ENCODE peak calls at places on chromosomes 1 and 21, in six cellular contexts. One of them, this sample, is unnamed.

GRCh38 chr1:82110366-82111254 is 309.9 kb downstream of the ADGRL2 start:
- DNase-seq in H1: no peak
- DNase-seq in IMR-90: no peak
- DNase-seq in SK-N-SH: no peak
- DNase-seq in GM12878: no peak
- DNase-seq in A549: no peak
- DNase-seq in this sample: no peak

GRCh38 chr1:10495475-10495817 is 20.7 kb downstream of the PEX14 start:
- DNase-seq in H1: no peak
- DNase-seq in SK-N-SH: no peak
- DNase-seq in IMR-90: no peak
- DNase-seq in GM12878: no peak
- DNase-seq in A549: no peak
- DNase-seq in this sample: no peak

GRCh38 chr1:20486457-20487235 is 636 bp upstream of the CAMK2N1 start:
- DNase-seq in SK-N-SH: peak; percentile 89
- DNase-seq in A549: peak; percentile 50
- DNase-seq in GM12878: no peak
- DNase-seq in IMR-90: peak; percentile 61
- DNase-seq in H1: peak; percentile 88
- DNase-seq in this sample: peak; percentile 84

GRCh38 chr1:6475381-6476133 is 9.6 kb upstream of the TNFRSF25 start:
- DNase-seq in SK-N-SH: peak; percentile 94
- DNase-seq in H1: peak; percentile 91
- DNase-seq in IMR-90: no peak
- DNase-seq in A549: peak; percentile 73
- DNase-seq in GM12878: no peak
- DNase-seq in this sample: no peak

GRCh38 chr1:7698666-7699065 is 72.4 kb upstream of the VAMP3 start:
- DNase-seq in H1: no peak
- DNase-seq in IMR-90: no peak
- DNase-seq in A549: no peak
- DNase-seq in SK-N-SH: no peak
- DNase-seq in GM12878: no peak
- DNase-seq in this sample: no peak

GRCh38 chr1:53587252-53587992 is 128.2 kb downstream of the DMRTB1 start:
- DNase-seq in SK-N-SH: no peak
- DNase-seq in GM12878: no peak
- DNase-seq in IMR-90: no peak
- DNase-seq in H1: no peak
- DNase-seq in A549: no peak
- DNase-seq in this sample: no peak

GRCh38 chr1:8281843-8282509 is 35.9 kb upstream of the SLC45A1 start:
- DNase-seq in A549: no peak
- DNase-seq in GM12878: no peak
- DNase-seq in IMR-90: peak; percentile 16
- DNase-seq in SK-N-SH: no peak
- DNase-seq in H1: no peak
- DNase-seq in this sample: peak; percentile 51

GRCh38 chr1:204958325-204959307 is 84.4 kb upstream of the CNTN2 start:
- DNase-seq in GM12878: no peak
- DNase-seq in SK-N-SH: no peak
- DNase-seq in H1: no peak
- DNase-seq in IMR-90: no peak
- DNase-seq in A549: no peak
- DNase-seq in this sample: no peak

GRCh38 chr1:147545133-147545532 is 3.8 kb downstream of the BCL9 start:
- DNase-seq in SK-N-SH: no peak
- DNase-seq in IMR-90: peak; percentile 63
- DNase-seq in GM12878: peak; percentile 24
- DNase-seq in A549: no peak
- DNase-seq in H1: peak; percentile 52
- DNase-seq in this sample: no peak

GRCh38 chr1:212288614-212289013 is 3.4 kb downstream of the PPP2R5A start:
- DNase-seq in SK-N-SH: no peak
- DNase-seq in GM12878: no peak
- DNase-seq in H1: no peak
- DNase-seq in A549: no peak
- DNase-seq in IMR-90: peak; percentile 79
- DNase-seq in this sample: no peak

GRCh38 chr1:77605246-77606026 is 77.0 kb downstream of the ZZZ3 start:
- DNase-seq in A549: no peak
- DNase-seq in GM12878: no peak
- DNase-seq in SK-N-SH: no peak
- DNase-seq in H1: no peak
- DNase-seq in IMR-90: peak; percentile 38
- DNase-seq in this sample: no peak
- TF ChIP-seq RFX5 in A549: no peak
- TF ChIP-seq RFX5 in GM12878: no peak
- TF ChIP-seq RFX5 in SK-N-SH: no peak
- TF ChIP-seq RFX5 in H1: no peak
- TF ChIP-seq RFX5 in IMR-90: no peak
- TF ChIP-seq RFX5 in this sample: no peak

GRCh38 chr21:41068411-41069304 is 99.3 kb upstream of the BACE2 start:
- DNase-seq in IMR-90: peak; percentile 23
- DNase-seq in H1: peak; percentile 96
- DNase-seq in GM12878: no peak
- DNase-seq in A549: peak; percentile 36
- DNase-seq in SK-N-SH: peak; percentile 87
- DNase-seq in this sample: peak; percentile 50
- H3K4me2 ChIP-seq in IMR-90: no peak overlapping the region
- H3K4me2 ChIP-seq in H1: no peak overlapping the region
- H3K4me2 ChIP-seq in GM12878: no peak overlapping the region
- H3K4me2 ChIP-seq in A549: peak overlapping the region; percentile 74
- H3K4me2 ChIP-seq in SK-N-SH: no peak overlapping the region
- H3K4me2 ChIP-seq in this sample: no peak overlapping the region

DNA sequence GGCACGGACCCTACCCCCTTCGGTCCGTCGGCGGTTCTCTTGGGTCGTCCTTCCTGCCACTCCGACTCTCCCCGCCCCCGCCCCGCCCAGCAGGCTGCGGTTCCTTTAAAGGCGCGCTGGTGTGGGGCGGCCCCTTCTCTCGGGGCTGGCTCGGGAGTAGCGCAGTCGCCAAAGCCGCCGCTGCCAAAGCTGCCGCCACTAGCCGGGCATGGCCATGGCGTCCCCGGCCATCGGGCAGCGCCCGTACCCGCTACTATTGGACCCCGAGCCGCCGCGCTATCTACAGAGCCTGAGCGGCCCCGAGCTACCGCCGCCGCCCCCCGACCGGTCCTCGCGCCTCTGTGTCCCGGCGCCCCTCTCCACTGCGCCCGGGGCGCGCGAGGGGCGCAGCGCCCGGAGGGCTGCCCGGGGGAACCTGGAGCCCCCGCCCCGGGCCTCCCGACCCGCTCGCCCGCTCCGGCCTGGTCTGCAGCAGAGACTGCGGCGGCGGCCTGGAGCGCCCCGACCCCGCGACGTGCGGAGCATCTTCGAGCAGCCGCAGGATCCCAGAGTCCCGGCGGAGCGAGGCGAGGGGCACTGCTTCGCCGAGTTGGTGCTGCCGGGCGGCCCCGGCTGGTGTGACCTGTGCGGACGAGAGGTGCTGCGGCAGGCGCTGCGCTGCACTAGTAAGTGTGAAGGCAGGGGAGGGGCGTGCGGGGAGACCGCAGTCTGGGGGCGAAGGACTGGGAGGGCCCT is at the start of gene RASSF5:
- DNase-seq in H1: peak; percentile 94
- DNase-seq in A549: peak; percentile 73
- DNase-seq in SK-N-SH: peak; percentile 77
- DNase-seq in IMR-90: peak; percentile 41
- DNase-seq in GM12878: no peak
- DNase-seq in this sample: no peak
- TF ChIP-seq RFX5 in H1: no peak
- TF ChIP-seq RFX5 in A549: no peak
- TF ChIP-seq RFX5 in SK-N-SH: no peak
- TF ChIP-seq RFX5 in IMR-90: no peak
- TF ChIP-seq RFX5 in GM12878: no peak
- TF ChIP-seq RFX5 in this sample: no peak

GRCh38 chr1:31703431-31704260 is at the start of gene COL16A1:
- DNase-seq in A549: no peak
- DNase-seq in H1: peak; percentile 83
- DNase-seq in SK-N-SH: peak; percentile 85
- DNase-seq in GM12878: no peak
- DNase-seq in IMR-90: peak; percentile 52
- DNase-seq in this sample: no peak
- H3K4me2 ChIP-seq in A549: peak within 1 kb of the TSS; percentile 10
- H3K4me2 ChIP-seq in H1: peak within 1 kb of the TSS; percentile 78
- H3K4me2 ChIP-seq in SK-N-SH: peak within 1 kb of the TSS; percentile 57
- H3K4me2 ChIP-seq in GM12878: peak within 1 kb of the TSS; percentile 52
- H3K4me2 ChIP-seq in IMR-90: peak within 1 kb of the TSS; percentile 93
- H3K4me2 ChIP-seq in this sample: peak within 1 kb of the TSS; percentile 96

GRCh38 chr1:22225858-22226584 is 83.1 kb upstream of the WNT4 start:
- DNase-seq in H1: no peak
- DNase-seq in SK-N-SH: no peak
- DNase-seq in A549: no peak
- DNase-seq in GM12878: no peak
- DNase-seq in IMR-90: no peak
- DNase-seq in this sample: no peak
- TF ChIP-seq RFX5 in H1: no peak
- TF ChIP-seq RFX5 in SK-N-SH: no peak
- TF ChIP-seq RFX5 in A549: no peak
- TF ChIP-seq RFX5 in GM12878: no peak
- TF ChIP-seq RFX5 in IMR-90: no peak
- TF ChIP-seq RFX5 in this sample: no peak

This sample was measured in HepG2.